ENCODE peak calls at places on chromosomes 2 and 18, in four cellular contexts. F is H9; K is activated gamma-delta T cell treated with Interleukin-2 at 50 U/mL for 16 hours; V is Jurkat, Clone E6-1. S is an unnamed sample.

GRCh38 chr2:5618271-5618670 is 73.9 kb upstream of the SOX11 start:
- DNase-seq in F (no peak), V (no peak), K (no peak), S (peak)

GRCh38 chr2:241410739-241411176 is 54.7 kb downstream of the FARP2 start:
- DNase-seq in K (no peak), V (no peak), F (no peak), S (peak)

GRCh38 chr2:113138428-113139322 is 11.3 kb downstream of the IL1RN start:
- DNase-seq in F (no peak), V (peak), K (peak), S (peak)

GRCh38 chr18:8685914-8686216 is 19.5 kb upstream of the MTCL1 start:
- DNase-seq in F (no peak), V (no peak), K (no peak), S (no peak)

GRCh38 chr2:159064446-159065301 is 96.2 kb downstream of the TANC1 start:
- DNase-seq in V (no peak), F (no peak), K (no peak), S (peak)

GRCh38 chr2:133972786-133973185 is 281.1 kb upstream of the MGAT5 start:
- DNase-seq in V (no peak), F (no peak), K (no peak), S (no peak)

GRCh38 chr2:42123426-42123825 is 45.7 kb upstream of the EML4 start:
- DNase-seq in F (no peak), V (no peak), K (no peak), S (no peak)

GRCh38 chr2:128793414-128793813 is 474.7 kb upstream of the HS6ST1 start:
- DNase-seq in K (no peak), F (peak), V (no peak), S (no peak)

GRCh38 chr18:74050807-74051206 is 96.8 kb downstream of the FBXO15 start:
- DNase-seq in K (no peak), F (no peak), V (no peak), S (no peak)

GRCh38 chr18:9595197-9595596 is 19.2 kb downstream of the PPP4R1 start:
- DNase-seq in K (no peak), V (no peak), F (no peak), S (peak)

GRCh38 chr2:54657664-54658083 is 65.8 kb upstream of the EML6 start:
- DNase-seq in K (peak), V (no peak), F (peak), S (peak)

GRCh38 chr18:77114564-77115391 is 17.8 kb downstream of the MBP start:
- DNase-seq in K (peak), F (no peak), V (peak), S (peak)

GRCh38 chr2:177857538-177857937 is 215.0 kb downstream of the PDE11A start:
- DNase-seq in K (no peak), F (no peak), V (no peak), S (no peak)

GRCh38 chr2:10934979-10935350 is 23.2 kb downstream of the KCNF1 start:
- DNase-seq in F (no peak), K (no peak), V (no peak), S (no peak)

GRCh38 chr2:10584242-10584753 is 105.5 kb downstream of the NOL10 start:
- DNase-seq in V (no peak), K (no peak), F (no peak), S (no peak)

GRCh38 chr2:120669121-120669952 is 66.3 kb upstream of the GLI2 start:
- DNase-seq in K (no peak), F (peak), V (peak), S (peak)

GRCh38 chr18:62717059-62717849 is 1.9 kb downstream of the PHLPP1 start:
- DNase-seq in F (peak), V (no peak), K (peak), S (peak)

GRCh38 chr2:64018715-64019082 is 529 bp downstream of the VPS54 start:
- DNase-seq in V (no peak), K (peak), F (no peak), S (peak)

GRCh38 chr18:79786781-79787526 is 10.8 kb upstream of the KCNG2 start:
- DNase-seq in F (no peak), K (no peak), V (no peak), S (peak)

GRCh38 chr2:74573747-74574562 is 19.4 kb downstream of the DOK1 start:
- DNase-seq in F (no peak), K (no peak), V (peak), S (peak)

GRCh38 chr2:88637464-88637863 is 10.2 kb upstream of the EIF2AK3 start:
- DNase-seq in K (no peak), V (no peak), F (no peak), S (no peak)

GRCh38 chr2:159427048-159427447 is 140.5 kb upstream of the WDSUB1 start:
- DNase-seq in K (no peak), V (peak), F (no peak), S (no peak)

GRCh38 chr18:7617738-7618422 is 50.8 kb downstream of the PTPRM start:
- DNase-seq in F (no peak), K (no peak), V (no peak), S (peak)

S was measured in choroid plexus epithelial cell.